ENCODE peak calls at places on chromosomes 12 and 14, in nine cellular contexts. V is dermis microvascular lymphatic vessel endothelial cell; D is activated CD8-positive, alpha-beta memory T cell treated with anti-CD3 and anti-CD28 coated beads, Interleukin-2, amount 50 U/mL, for 4 hours; A is HuH-7.5; L is mammary epithelial cell; I is NCI-H1694; E is HAP-1; T is AML-193; H is effector memory CD8-positive, alpha-beta T cell. J is an unnamed sample.

GRCh38 chr12:121996945-121997612 is 24.6 kb upstream of the BCL7A start:
- DNase-seq in V (no peak), D (no peak), A (no peak), L (peak; percentile 42), I (no peak), E (no peak), T (no peak), H (no peak), J (no peak)

GRCh38 chr14:42779024-42779423 is 1172.3 kb downstream of the LRFN5 start:
- DNase-seq in V (no peak), D (no peak), A (no peak), L (no peak), I (peak; percentile 34), E (no peak), T (no peak), H (no peak), J (no peak)

GRCh38 chr14:76497550-76498484 is 121.9 kb downstream of the ESRRB start:
- DNase-seq in V (no peak), D (no peak), A (no peak), L (no peak), I (peak; percentile 18), E (no peak), T (no peak), H (no peak), J (no peak)

GRCh38 chr14:104388631-104389325 is 190.8 kb upstream of the C14orf180 start:
- DNase-seq in V (no peak), D (no peak), A (no peak), L (no peak), I (no peak), E (no peak), T (no peak), H (no peak), J (no peak)

GRCh38 chr12:54029529-54030441 is 1.5 kb downstream of the HOXC6 start:
- DNase-seq in V (no peak), D (no peak), A (no peak), L (no peak), I (no peak), E (no peak), T (no peak), H (no peak), J (no peak)

GRCh38 chr12:120366884-120367251 is 2.1 kb downstream of the MSI1 start:
- DNase-seq in V (no peak), D (no peak), A (no peak), L (no peak), I (no peak), E (no peak), T (no peak), H (no peak), J (no peak)

GRCh38 chr14:105497671-105498429 is 6.8 kb downstream of the TEDC1 start:
- DNase-seq in V (no peak), D (no peak), A (peak; percentile 25), L (no peak), I (no peak), E (no peak), T (no peak), H (no peak), J (no peak)

GRCh38 chr14:105944632-105945610 is 418.5 kb downstream of the TMEM121 start:
- DNase-seq in V (no peak), D (peak; percentile 82), A (peak; percentile 34), L (no peak), I (peak; percentile 34), E (peak; percentile 39), T (peak; percentile 21), H (peak; percentile 72), J (no peak)

GRCh38 chr14:83260751-83261150 is 1727.1 kb upstream of the SEL1L start:
- DNase-seq in V (no peak), D (no peak), A (no peak), L (no peak), I (no peak), E (no peak), T (peak; percentile 86), H (no peak), J (no peak)

GRCh38 chr14:58066115-58066514 is 85.9 kb downstream of the ARMH4 start:
- DNase-seq in V (no peak), D (no peak), A (no peak), L (peak; percentile 67), I (no peak), E (no peak), T (no peak), H (no peak), J (no peak)

GRCh38 chr14:80522936-80523335 is 311.6 kb upstream of the DIO2 start:
- DNase-seq in V (peak; percentile 14), D (no peak), A (no peak), L (no peak), I (no peak), E (no peak), T (no peak), H (no peak), J (no peak)

GRCh38 chr12:47015381-47015780 is 64.0 kb upstream of the PCED1B start:
- DNase-seq in V (no peak), D (no peak), A (no peak), L (no peak), I (no peak), E (no peak), T (no peak), H (no peak), J (no peak)

GRCh38 chr12:42238240-42239140 is at the start of gene YAF2:
- DNase-seq in V (peak; percentile 92), D (peak; percentile 87), A (peak; percentile 96), L (peak; percentile 80), I (peak; percentile 48), E (peak; percentile 87), T (peak; percentile 78), H (peak; percentile 76), J (no peak)

GRCh38 chr12:89472508-89472907 is 52.1 kb downstream of the GALNT4 start:
- DNase-seq in V (no peak), D (no peak), A (no peak), L (peak; percentile 59), I (no peak), E (no peak), T (no peak), H (no peak), J (no peak)

GRCh38 chr14:69713127-69713800 is 53.7 kb upstream of the SRSF5 start:
- DNase-seq in V (peak; percentile 55), D (no peak), A (no peak), L (peak; percentile 88), I (peak; percentile 48), E (peak; percentile 80), T (no peak), H (no peak), J (peak; percentile 90)

GRCh38 chr14:104604461-104605449 is at the start of gene TMEM179:
- DNase-seq in V (peak; percentile 50), D (no peak), A (no peak), L (peak; percentile 12), I (no peak), E (peak; percentile 29), T (no peak), H (no peak), J (no peak)

GRCh38 chr14:80664576-80664975 is 277.0 kb downstream of the CEP128 start:
- DNase-seq in V (peak; percentile 45), D (no peak), A (no peak), L (no peak), I (no peak), E (no peak), T (no peak), H (no peak), J (no peak)

GRCh38 chr14:104680806-104681688 is 8.4 kb upstream of the INF2 start:
- DNase-seq in V (peak; percentile 84), D (no peak), A (no peak), L (peak; percentile 89), I (peak; percentile 83), E (no peak), T (peak; percentile 19), H (no peak), J (no peak)

GRCh38 chr14:76191297-76191696 is 39.6 kb downstream of the GPATCH2L start:
- DNase-seq in V (no peak), D (no peak), A (no peak), L (no peak), I (no peak), E (no peak), T (peak; percentile 93), H (no peak), J (no peak)

GRCh38 chr12:94304012-94304411 is 155.6 kb downstream of the PLXNC1 start:
- DNase-seq in V (no peak), D (no peak), A (no peak), L (no peak), I (no peak), E (no peak), T (no peak), H (no peak), J (no peak)

GRCh38 chr12:115749485-115749884 is 528.0 kb downstream of the MED13L start:
- DNase-seq in V (no peak), D (no peak), A (no peak), L (no peak), I (no peak), E (no peak), T (no peak), H (no peak), J (no peak)

GRCh38 chr12:81259360-81259759 is 181.5 kb downstream of the ACSS3 start:
- DNase-seq in V (no peak), D (no peak), A (no peak), L (no peak), I (no peak), E (no peak), T (no peak), H (no peak), J (no peak)

GRCh38 chr12:46674818-46675217 is 151.0 kb downstream of the SLC38A4 start:
- DNase-seq in V (no peak), D (no peak), A (no peak), L (peak; percentile 92), I (no peak), E (no peak), T (no peak), H (no peak), J (no peak)

GRCh38 chr14:68939893-68940613 is 39.0 kb downstream of the ACTN1 start:
- DNase-seq in V (peak; percentile 95), D (no peak), A (no peak), L (peak; percentile 92), I (no peak), E (no peak), T (no peak), H (no peak), J (no peak)

GRCh38 chr12:128191380-128191779 is 75.6 kb upstream of the TMEM132C start:
- DNase-seq in V (no peak), D (no peak), A (no peak), L (no peak), I (no peak), E (no peak), T (no peak), H (no peak), J (no peak)

GRCh38 chr14:105168979-105169507 is 467 bp upstream of the JAG2 start:
- DNase-seq in V (peak; percentile 79), D (peak; percentile 45), A (peak; percentile 65), L (peak; percentile 29), I (peak; percentile 77), E (peak; percentile 16), T (no peak), H (no peak), J (no peak)

GRCh38 chr12:29070309-29070708 is 78.8 kb upstream of the FAR2 start:
- DNase-seq in V (no peak), D (no peak), A (no peak), L (no peak), I (no peak), E (no peak), T (no peak), H (no peak), J (no peak)

GRCh38 chr14:104084251-104085002 is 1.1 kb upstream of the ASPG start:
- DNase-seq in V (no peak), D (no peak), A (no peak), L (no peak), I (no peak), E (no peak), T (no peak), H (no peak), J (no peak)

GRCh38 chr12:120194534-120195395 is at the start of gene GCN1:
- DNase-seq in V (peak; percentile 88), D (peak; percentile 87), A (peak; percentile 69), L (peak; percentile 84), I (peak; percentile 1), E (peak; percentile 76), T (peak; percentile 60), H (peak; percentile 88), J (no peak)

GRCh38 chr12:81263072-81263471 is 185.2 kb downstream of the ACSS3 start:
- DNase-seq in V (no peak), D (no peak), A (no peak), L (no peak), I (no peak), E (no peak), T (no peak), H (no peak), J (no peak)

GRCh38 chr12:132056320-132056719 is 87.8 kb downstream of the DDX51 start:
- DNase-seq in V (no peak), D (no peak), A (no peak), L (no peak), I (no peak), E (no peak), T (no peak), H (no peak), J (no peak)

J was measured in NCI-H187 treated with DMSO at 0.1 percent for 48 hours.